ENCODE peak calls at places on chromosomes 16 and 17, in six cellular contexts. O is pons, I is RWPE2, N is pulmonary artery endothelial cell, A is HS-27A, L is EH. M is an unnamed sample.

GRCh38 chr16:56632160-56632847 is at the start of gene MT1M:
- DNase-seq in O (no peak), I (no peak), N (no peak), A (no peak), L (peak), M (no peak)

GRCh38 chr17:48961516-48962233 is 6.7 kb downstream of the GIP start:
- DNase-seq in O (no peak), I (peak), N (no peak), A (no peak), L (peak), M (peak)

GRCh38 chr17:39916918-39917317 is 1.5 kb downstream of the GSDMB start:
- DNase-seq in O (no peak), I (no peak), N (no peak), A (no peak), L (peak), M (peak)

GRCh38 chr16:12096162-12096781 is 119.7 kb downstream of the SNX29 start:
- DNase-seq in O (peak), I (peak), N (no peak), A (no peak), L (peak), M (no peak)

GRCh38 chr17:7241047-7241733 is 1.1 kb downstream of the GABARAP start:
- DNase-seq in O (peak), I (no peak), N (no peak), A (no peak), L (no peak), M (no peak)

GRCh38 chr16:64412578-64413280 is 709.1 kb downstream of the CDH11 start:
- DNase-seq in O (no peak), I (no peak), N (no peak), A (no peak), L (peak), M (no peak)

GRCh38 chr17:81722184-81723120 is 10.4 kb downstream of the SLC25A10 start:
- DNase-seq in O (no peak), I (peak), N (no peak), A (no peak), L (no peak), M (no peak)

GRCh38 chr17:57892820-57893595 is 43.2 kb upstream of the MRPS23 start:
- DNase-seq in O (peak), I (peak), N (no peak), A (peak), L (peak), M (peak)

GRCh38 chr16:86910146-86910805 is 331.9 kb downstream of the FOXL1 start:
- DNase-seq in O (no peak), I (no peak), N (no peak), A (no peak), L (no peak), M (no peak)

GRCh38 chr16:20049831-20050230 is 23.9 kb downstream of the GPR139 start:
- DNase-seq in O (no peak), I (no peak), N (no peak), A (no peak), L (no peak), M (no peak)

GRCh38 chr16:23608194-23608593 is 12.1 kb upstream of the NDUFAB1 start:
- DNase-seq in O (no peak), I (no peak), N (peak), A (no peak), L (peak), M (no peak)

GRCh38 chr17:27586203-27586701 is 44.7 kb upstream of the LGALS9 start:
- DNase-seq in O (no peak), I (no peak), N (no peak), A (no peak), L (peak), M (no peak)

GRCh38 chr17:12902046-12902445 is 112.7 kb downstream of the ARHGAP44 start:
- DNase-seq in O (no peak), I (no peak), N (no peak), A (no peak), L (no peak), M (no peak)

GRCh38 chr16:48054881-48055601 is 100.8 kb downstream of the ABCC12 start:
- DNase-seq in O (peak), I (no peak), N (peak), A (peak), L (peak), M (peak)

GRCh38 chr17:7587420-7587786 is 2.5 kb downstream of the SOX15 start:
- DNase-seq in O (no peak), I (no peak), N (no peak), A (no peak), L (peak), M (no peak)

GRCh38 chr17:58279736-58280479 is 827 bp downstream of the MPO start:
- DNase-seq in O (no peak), I (no peak), N (no peak), A (no peak), L (no peak), M (no peak)

GRCh38 chr17:68381076-68381900 is 76.0 kb downstream of the WIPI1 start:
- DNase-seq in O (no peak), I (no peak), N (no peak), A (no peak), L (peak), M (no peak)

GRCh38 chr17:47733047-47733413 is at the start of gene TBX21:
- DNase-seq in O (peak), I (peak), N (no peak), A (no peak), L (peak), M (peak)

GRCh38 chr17:72125226-72125651 is 4.4 kb downstream of the SOX9 start:
- DNase-seq in O (peak), I (no peak), N (no peak), A (no peak), L (no peak), M (peak)

GRCh38 chr16:53546988-53547391 is 44.0 kb upstream of the AKTIP start:
- DNase-seq in O (no peak), I (no peak), N (peak), A (no peak), L (peak), M (peak)

GRCh38 chr17:45332505-45332904 is 15.7 kb upstream of the MAP3K14 start:
- DNase-seq in O (no peak), I (peak), N (no peak), A (no peak), L (no peak), M (no peak)

GRCh38 chr17:82696259-82696658 is 2.2 kb downstream of the RAB40B start:
- DNase-seq in O (no peak), I (no peak), N (no peak), A (no peak), L (no peak), M (no peak)

GRCh38 chr17:17836818-17837379 is at the start of gene SREBF1:
- DNase-seq in O (peak), I (no peak), N (no peak), A (no peak), L (peak), M (peak)

GRCh38 chr17:75454193-75454592 is 2.2 kb upstream of the TMEM94 start:
- DNase-seq in O (no peak), I (no peak), N (no peak), A (no peak), L (peak), M (no peak)

GRCh38 chr16:5502467-5502869 is 404.9 kb upstream of the EEF2KMT start:
- DNase-seq in O (peak), I (no peak), N (no peak), A (no peak), L (no peak), M (peak)

GRCh38 chr16:88531346-88531745 is 38.9 kb upstream of the ZC3H18 start:
- DNase-seq in O (no peak), I (no peak), N (no peak), A (no peak), L (no peak), M (no peak)

GRCh38 chr17:80727409-80727755 is 182.7 kb downstream of the RPTOR start:
- DNase-seq in O (no peak), I (no peak), N (no peak), A (no peak), L (no peak), M (no peak)

GRCh38 chr17:66406701-66407644 is 104.6 kb downstream of the PRKCA start:
- DNase-seq in O (no peak), I (no peak), N (no peak), A (no peak), L (no peak), M (no peak)

GRCh38 chr16:10787304-10787703 is 31.3 kb downstream of the TVP23A start:
- DNase-seq in O (no peak), I (no peak), N (no peak), A (no peak), L (no peak), M (no peak)

GRCh38 chr16:82943371-82943770 is 316.6 kb downstream of the CDH13 start:
- DNase-seq in O (no peak), I (no peak), N (no peak), A (no peak), L (peak), M (no peak)

GRCh38 chr16:13733561-13733960 is 186.4 kb upstream of the ERCC4 start:
- DNase-seq in O (peak), I (no peak), N (no peak), A (no peak), L (no peak), M (no peak)

GRCh38 chr16:27238016-27238587 is 30.5 kb downstream of the NSMCE1 start:
- DNase-seq in O (no peak), I (peak), N (no peak), A (no peak), L (no peak), M (no peak)

GRCh38 chr17:73770115-73770848 is 126.0 kb upstream of the SDK2 start:
- DNase-seq in O (peak), I (peak), N (peak), A (no peak), L (peak), M (no peak)

M was measured in HepG2.